ENCODE peak calls at places on chromosomes 5 and 9, in five cellular contexts. One of them, this sample, is unnamed.

GRCh38 chr5:140312067-140312790 is 9.3 kb upstream of the PFDN1 start:
- DNase-seq in mesenchymal stem cell: peak
- DNase-seq in H9: peak
- DNase-seq in IMR-90: peak
- DNase-seq in neuronal stem cell: no peak
- DNase-seq in this sample: peak

GRCh38 chr5:126847318-126848221 is 70.6 kb downstream of the LMNB1 start:
- DNase-seq in mesenchymal stem cell: no peak
- DNase-seq in H9: no peak
- DNase-seq in IMR-90: no peak
- DNase-seq in neuronal stem cell: no peak
- DNase-seq in this sample: no peak

GRCh38 chr9:128222880-128223670 is 19.9 kb downstream of the DNM1 start:
- DNase-seq in mesenchymal stem cell: no peak
- DNase-seq in H9: no peak
- DNase-seq in IMR-90: no peak
- DNase-seq in neuronal stem cell: no peak
- DNase-seq in this sample: no peak

GRCh38 chr5:101678494-101679193 is 617.4 kb downstream of the SLCO4C1 start:
- DNase-seq in mesenchymal stem cell: peak
- DNase-seq in H9: peak
- DNase-seq in IMR-90: peak
- DNase-seq in neuronal stem cell: peak
- DNase-seq in this sample: peak

GRCh38 chr5:157870837-157871834 is 12.2 kb upstream of the CLINT1 start:
- DNase-seq in mesenchymal stem cell: peak
- DNase-seq in H9: no peak
- DNase-seq in IMR-90: peak
- DNase-seq in neuronal stem cell: no peak
- DNase-seq in this sample: peak

GRCh38 chr5:116144103-116144502 is 59.3 kb downstream of the COMMD10 start:
- DNase-seq in mesenchymal stem cell: peak
- DNase-seq in H9: no peak
- DNase-seq in IMR-90: peak
- DNase-seq in neuronal stem cell: no peak
- DNase-seq in this sample: peak

GRCh38 chr9:132539071-132539470 is 43.3 kb upstream of the BARHL1 start:
- DNase-seq in mesenchymal stem cell: no peak
- DNase-seq in H9: no peak
- DNase-seq in IMR-90: no peak
- DNase-seq in neuronal stem cell: no peak
- DNase-seq in this sample: no peak

GRCh38 chr5:147403659-147404640 is 105.9 kb downstream of the DPYSL3 start:
- DNase-seq in mesenchymal stem cell: peak
- DNase-seq in H9: no peak
- DNase-seq in IMR-90: peak
- DNase-seq in neuronal stem cell: no peak
- DNase-seq in this sample: no peak

GRCh38 chr9:137002646-137003041 is 6.3 kb upstream of the CLIC3 start:
- DNase-seq in mesenchymal stem cell: no peak
- DNase-seq in H9: no peak
- DNase-seq in IMR-90: no peak
- DNase-seq in neuronal stem cell: no peak
- DNase-seq in this sample: no peak

GRCh38 chr9:128249914-128250838 is 25.6 kb downstream of the GOLGA2 start:
- DNase-seq in mesenchymal stem cell: peak
- DNase-seq in H9: peak
- DNase-seq in IMR-90: peak
- DNase-seq in neuronal stem cell: peak
- DNase-seq in this sample: peak

GRCh38 chr5:10018670-10019069 is 231.0 kb downstream of the ATPSCKMT start:
- DNase-seq in mesenchymal stem cell: peak
- DNase-seq in H9: no peak
- DNase-seq in IMR-90: peak
- DNase-seq in neuronal stem cell: no peak
- DNase-seq in this sample: peak

GRCh38 chr5:171562822-171563221 is 143.4 kb downstream of the FGF18 start:
- DNase-seq in mesenchymal stem cell: peak
- DNase-seq in H9: no peak
- DNase-seq in IMR-90: peak
- DNase-seq in neuronal stem cell: no peak
- DNase-seq in this sample: no peak

GRCh38 chr5:40360685-40361084 is 319.0 kb upstream of the PTGER4 start:
- DNase-seq in mesenchymal stem cell: no peak
- DNase-seq in H9: no peak
- DNase-seq in IMR-90: peak
- DNase-seq in neuronal stem cell: no peak
- DNase-seq in this sample: no peak

GRCh38 chr5:124996023-124996763 is 249.8 kb upstream of the ZNF608 start:
- DNase-seq in mesenchymal stem cell: peak
- DNase-seq in H9: no peak
- DNase-seq in IMR-90: peak
- DNase-seq in neuronal stem cell: peak
- DNase-seq in this sample: peak

GRCh38 chr5:180155331-180155881 is 53.6 kb downstream of the RASGEF1C start:
- DNase-seq in mesenchymal stem cell: no peak
- DNase-seq in H9: no peak
- DNase-seq in IMR-90: no peak
- DNase-seq in neuronal stem cell: no peak
- DNase-seq in this sample: no peak

GRCh38 chr5:92599217-92599810 is 981.7 kb downstream of the NR2F1-AS1 start:
- DNase-seq in mesenchymal stem cell: no peak
- DNase-seq in H9: no peak
- DNase-seq in IMR-90: no peak
- DNase-seq in neuronal stem cell: no peak
- DNase-seq in this sample: no peak

GRCh38 chr9:4489919-4490704 is at the start of gene SLC1A1:
- DNase-seq in mesenchymal stem cell: peak
- DNase-seq in H9: peak
- DNase-seq in IMR-90: peak
- DNase-seq in neuronal stem cell: peak
- DNase-seq in this sample: peak

DNA sequence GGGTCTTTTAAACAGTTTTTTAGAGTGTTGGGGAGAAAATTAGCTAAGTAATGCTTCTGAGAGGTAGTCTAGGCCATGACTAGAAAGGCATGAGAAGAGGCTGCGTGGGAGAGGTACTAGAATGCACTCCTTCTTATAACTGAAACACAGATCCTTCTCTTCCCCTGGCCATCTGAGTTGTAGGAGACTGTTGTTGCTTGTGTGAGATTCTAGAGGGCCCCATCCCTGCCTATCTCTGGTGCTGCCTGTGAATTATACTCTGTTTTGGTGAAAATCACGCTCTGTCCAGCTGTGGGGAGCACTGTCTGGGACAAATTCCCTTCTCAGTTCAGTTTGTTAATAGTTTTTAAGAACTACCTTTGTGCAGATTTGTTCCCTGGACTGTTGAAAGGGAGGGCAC is 37.5 kb downstream of the MAP1B start:
- DNase-seq in mesenchymal stem cell: no peak
- DNase-seq in H9: no peak
- DNase-seq in IMR-90: no peak
- DNase-seq in neuronal stem cell: no peak
- DNase-seq in this sample: no peak
- H3K23ac ChIP-seq in mesenchymal stem cell: no peak
- H3K23ac ChIP-seq in H9: no peak
- H3K23ac ChIP-seq in IMR-90: peak
- H3K23ac ChIP-seq in neuronal stem cell: no peak
- H3K23ac ChIP-seq in this sample: no peak

GRCh38 chr9:122075135-122076030 is 17.7 kb downstream of the TTLL11 start:
- DNase-seq in mesenchymal stem cell: peak
- DNase-seq in H9: no peak
- DNase-seq in IMR-90: peak
- DNase-seq in neuronal stem cell: no peak
- DNase-seq in this sample: no peak

GRCh38 chr9:122070728-122071127 is 22.4 kb downstream of the TTLL11 start:
- DNase-seq in mesenchymal stem cell: no peak
- DNase-seq in H9: no peak
- DNase-seq in IMR-90: no peak
- DNase-seq in neuronal stem cell: no peak
- DNase-seq in this sample: no peak

GRCh38 chr9:122076773-122077172 is 16.3 kb downstream of the TTLL11 start:
- DNase-seq in mesenchymal stem cell: no peak
- DNase-seq in H9: no peak
- DNase-seq in IMR-90: no peak
- DNase-seq in neuronal stem cell: no peak
- DNase-seq in this sample: no peak

GRCh38 chr9:122076117-122076516 is 17.0 kb downstream of the TTLL11 start:
- DNase-seq in mesenchymal stem cell: no peak
- DNase-seq in H9: no peak
- DNase-seq in IMR-90: no peak
- DNase-seq in neuronal stem cell: no peak
- DNase-seq in this sample: no peak

GRCh38 chr9:122071716-122072115 is 21.4 kb downstream of the TTLL11 start:
- DNase-seq in mesenchymal stem cell: no peak
- DNase-seq in H9: no peak
- DNase-seq in IMR-90: no peak
- DNase-seq in neuronal stem cell: no peak
- DNase-seq in this sample: no peak
- H3K27ac ChIP-seq in mesenchymal stem cell: no peak
- H3K27ac ChIP-seq in H9: no peak
- H3K27ac ChIP-seq in IMR-90: no peak
- H3K27ac ChIP-seq in neuronal stem cell: no peak
- H3K27ac ChIP-seq in this sample: no peak

GRCh38 chr5:892390-893136 is at the start of the genes BRD9 and TRIP13:
- DNase-seq in mesenchymal stem cell: peak
- DNase-seq in H9: peak
- DNase-seq in IMR-90: peak
- DNase-seq in neuronal stem cell: peak
- DNase-seq in this sample: peak
- H3K23ac ChIP-seq in mesenchymal stem cell: no peak
- H3K23ac ChIP-seq in H9: no peak
- H3K23ac ChIP-seq in IMR-90: peak
- H3K23ac ChIP-seq in neuronal stem cell: peak
- H3K23ac ChIP-seq in this sample: peak

DNA sequence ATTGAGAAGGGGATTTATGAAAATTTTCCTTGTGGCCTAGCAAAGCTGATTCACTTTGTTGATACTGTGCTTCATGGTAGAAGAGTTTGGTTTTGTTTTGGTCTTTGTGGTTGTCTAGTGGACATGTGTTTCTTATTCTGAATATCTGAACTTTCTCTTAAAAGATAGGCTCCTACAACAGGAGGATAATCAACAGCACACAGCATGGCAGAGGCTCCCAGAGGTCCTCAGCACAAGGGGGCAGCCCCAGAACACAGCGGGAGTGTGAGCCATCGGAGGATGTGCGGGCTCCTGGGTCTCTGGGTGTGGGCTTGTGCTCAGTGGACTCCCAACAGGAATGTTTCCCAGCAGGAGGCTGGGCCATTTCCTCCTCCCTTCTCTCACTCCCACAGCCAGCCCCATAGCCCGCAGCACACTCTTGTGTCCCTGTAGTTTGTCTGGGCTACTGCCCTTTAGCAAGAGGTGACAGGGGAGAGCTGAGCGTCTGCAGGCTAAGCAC is 164.3 kb upstream of the OTULINL start:
- DNase-seq in mesenchymal stem cell: peak
- DNase-seq in H9: peak
- DNase-seq in IMR-90: peak
- DNase-seq in neuronal stem cell: no peak
- DNase-seq in this sample: peak
- H3K27ac ChIP-seq in mesenchymal stem cell: peak
- H3K27ac ChIP-seq in H9: no peak
- H3K27ac ChIP-seq in IMR-90: peak
- H3K27ac ChIP-seq in neuronal stem cell: no peak
- H3K27ac ChIP-seq in this sample: peak

GRCh38 chr5:78887384-78888118 is 97.6 kb downstream of the ARSB start:
- DNase-seq in mesenchymal stem cell: no peak
- DNase-seq in H9: no peak
- DNase-seq in IMR-90: peak
- DNase-seq in neuronal stem cell: no peak
- DNase-seq in this sample: no peak
- H3K23ac ChIP-seq in mesenchymal stem cell: no peak
- H3K23ac ChIP-seq in H9: no peak
- H3K23ac ChIP-seq in IMR-90: no peak
- H3K23ac ChIP-seq in neuronal stem cell: no peak
- H3K23ac ChIP-seq in this sample: no peak